ENCODE peak calls at places on chromosomes 12 and 14, in four cellular contexts. K, I, E and N are unnamed samples.

GRCh38 chr14:21241218-21241819 is 27.9 kb downstream of the HNRNPC start:
- DNase-seq in I (no peak), K (no peak), E (no peak), N (no peak)

GRCh38 chr14:22896760-22897159 is 13.7 kb downstream of the REM2 start:
- DNase-seq in I (no peak), E (no peak), K (no peak), N (no peak)

GRCh38 chr14:37584211-37585100 is 10.6 kb downstream of the FOXA1 start:
- DNase-seq in I (no peak), E (no peak), K (no peak), N (peak; percentile 63)

GRCh38 chr12:96578526-96579125 is 89.2 kb downstream of the CFAP54 start:
- DNase-seq in I (peak; percentile 43), E (no peak), K (no peak), N (no peak)

GRCh38 chr14:76201162-76201561 is 49.4 kb downstream of the GPATCH2L start:
- DNase-seq in K (peak; percentile 10), I (no peak), E (no peak), N (no peak)

GRCh38 chr14:90062852-90063539 is 1.2 kb downstream of the KCNK13 start:
- DNase-seq in E (no peak), K (no peak), I (no peak), N (no peak)

GRCh38 chr12:110577717-110578521 is 5.2 kb downstream of the PPTC7 start:
- DNase-seq in E (peak; percentile 38), K (peak; percentile 61), I (no peak), N (no peak)

GRCh38 chr14:59481407-59482119 is 2.6 kb downstream of the L3HYPDH start:
- DNase-seq in E (no peak), I (no peak), K (no peak), N (no peak)

GRCh38 chr12:123705935-123706334 is 6.2 kb upstream of the ATP6V0A2 start:
- DNase-seq in K (no peak), I (no peak), E (no peak), N (no peak)

GRCh38 chr12:108455706-108456105 is 59.4 kb upstream of the FICD start:
- DNase-seq in I (no peak), E (no peak), K (no peak), N (no peak)

GRCh38 chr14:55240526-55241178 is 30.6 kb upstream of the FBXO34 start:
- DNase-seq in K (peak; percentile 71), E (no peak), I (no peak), N (no peak)

GRCh38 chr12:65205886-65206285 is 36.5 kb downstream of the LEMD3 start:
- DNase-seq in I (no peak), K (no peak), E (no peak), N (no peak)

GRCh38 chr12:3225154-3225795 is 148.1 kb downstream of the TSPAN9 start:
- DNase-seq in I (no peak), E (no peak), K (peak; percentile 76), N (no peak)

GRCh38 chr14:77516111-77516510 is 17.5 kb upstream of the ISM2 start:
- DNase-seq in E (no peak), I (no peak), K (no peak), N (no peak)
- H3K36me3 ChIP-seq in E (peaks cover 27% of the 10 kb centered on the region), I (peaks cover 2% of the 10 kb centered on the region), K (peaks cover 29% of the 10 kb centered on the region), N (peaks cover 3% of the 10 kb centered on the region)

GRCh38 chr12:49794811-49795653 is 33.2 kb downstream of the NCKAP5L start:
- DNase-seq in I (no peak), E (no peak), K (no peak), N (no peak)
- H3K36me3 ChIP-seq in I (peaks cover 21% of the 10 kb centered on the region), E (peaks cover 7% of the 10 kb centered on the region), K (peaks cover 66% of the 10 kb centered on the region), N (peaks cover 5% of the 10 kb centered on the region)

GRCh38 chr12:105862163-105862821 is 276.5 kb downstream of the NUAK1 start:
- DNase-seq in E (no peak), K (peak; percentile 22), I (no peak), N (no peak)

GRCh38 chr12:105861232-105861631 is 277.5 kb downstream of the NUAK1 start:
- DNase-seq in E (no peak), I (no peak), K (no peak), N (no peak)

GRCh38 chr12:105860556-105861207 is 278.1 kb downstream of the NUAK1 start:
- DNase-seq in E (no peak), I (no peak), K (no peak), N (no peak)

GRCh38 chr12:105864916-105865315 is 273.8 kb downstream of the NUAK1 start:
- DNase-seq in K (no peak), I (no peak), E (no peak), N (no peak)

GRCh38 chr12:105864316-105864715 is 274.4 kb downstream of the NUAK1 start:
- DNase-seq in E (no peak), K (no peak), I (no peak), N (no peak)
- H3K36me3 ChIP-seq in E (no peaks in the 10 kb centered on the region), K (no peaks in the 10 kb centered on the region), I (no peaks in the 10 kb centered on the region), N (no peaks in the 10 kb centered on the region)

GRCh38 chr14:39090548-39091111 is 12.4 kb downstream of the SEC23A start:
- DNase-seq in E (no peak), K (no peak), I (no peak), N (no peak)
- H3K36me3 ChIP-seq in E (peaks cover 15% of the 10 kb centered on the region), K (peaks cover 68% of the 10 kb centered on the region), I (peaks cover 10% of the 10 kb centered on the region), N (peaks cover 4% of the 10 kb centered on the region)

DNA sequence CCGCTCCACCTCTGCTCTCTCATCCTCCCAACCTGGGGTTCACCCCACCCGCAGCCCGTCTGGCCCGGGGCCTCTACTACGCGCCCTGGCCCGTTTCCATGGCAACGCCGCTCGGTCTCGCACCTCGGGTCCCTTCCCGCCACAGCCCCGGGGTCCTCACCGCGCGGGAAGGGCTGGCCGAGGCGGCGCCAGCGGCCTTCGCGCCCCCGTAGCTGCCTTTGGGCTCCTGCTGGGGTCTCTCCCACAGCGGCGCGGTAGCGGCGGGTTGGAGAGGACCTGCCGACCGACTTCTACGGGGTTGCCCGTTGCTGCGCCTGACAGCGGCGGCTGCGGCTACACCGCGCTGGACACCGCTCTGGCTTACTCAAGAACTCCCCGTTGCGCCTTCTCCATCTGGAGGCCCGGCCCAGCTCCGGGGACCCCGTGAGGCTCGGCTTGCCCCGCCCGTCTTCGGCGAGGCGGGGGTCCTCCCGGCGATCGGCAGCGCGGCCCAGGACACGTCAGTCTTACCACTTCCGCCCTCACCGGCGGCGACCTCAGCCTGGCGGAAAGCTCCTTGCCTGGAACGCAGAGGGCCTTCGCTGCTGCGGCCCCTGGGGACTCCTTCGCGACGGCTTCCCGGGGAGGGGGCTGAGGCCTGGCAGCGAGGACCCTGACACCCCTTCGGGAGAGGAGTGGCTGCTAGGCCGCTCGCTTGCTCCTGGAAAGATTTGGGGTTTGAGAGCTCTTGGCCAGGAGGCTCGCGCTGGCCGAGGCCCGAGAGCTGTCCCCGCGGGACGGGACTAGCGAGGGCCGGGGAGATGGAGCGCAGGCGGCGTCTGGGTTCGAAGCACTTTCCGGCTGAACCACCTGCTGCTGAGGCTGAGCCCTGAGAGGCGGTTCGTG is at the start of gene TM9SF1:
- DNase-seq in K (peak; percentile 71), I (peak; percentile 71), E (peak; percentile 89), N (peak; percentile 86)
- H3K36me3 ChIP-seq in K (peaks cover 21% of the 10 kb centered on the region), I (peaks cover 20% of the 10 kb centered on the region), E (peaks cover 11% of the 10 kb centered on the region), N (no peaks in the 10 kb centered on the region)